ENCODE peak calls at places on chromosomes 4 and X, in five cellular contexts. H is activated CD4-positive, alpha-beta T cell treated with anti-CD3 and anti-CD28 coated beads, Interleukin-2, amount 50 U/mL, for 1 hour; K is HFF-Myc; Q is kidney tubule cell; E is brain pericyte. O is an unnamed sample.
A peak's percentile ranks its signal among the peaks of the same experiment; 100 is the strongest.

GRCh38 chrX:57227691-57228090 is 58.8 kb upstream of the FAAH2 start:
- DNase-seq in H (no peak), K (no peak), Q (peak; percentile 62), E (no peak), O (no peak)

GRCh38 chr4:16704488-16704887 is 194.0 kb downstream of the LDB2 start:
- DNase-seq in H (no peak), K (no peak), Q (peak; percentile 29), E (no peak), O (no peak)

GRCh38 chr4:43682551-43682950 is 766.1 kb downstream of the KCTD8 start:
- DNase-seq in H (no peak), K (no peak), Q (no peak), E (no peak), O (no peak)

GRCh38 chr4:100208964-100209363 is 18.7 kb upstream of the DDIT4L start:
- DNase-seq in H (no peak), K (no peak), Q (peak; percentile 85), E (no peak), O (no peak)

GRCh38 chr4:98113005-98113404 is 30.3 kb downstream of the STPG2 start:
- DNase-seq in H (no peak), K (peak; percentile 3), Q (peak; percentile 10), E (no peak), O (peak; percentile 0)

GRCh38 chr4:182799515-182800215 is 117.5 kb downstream of the DCTD start:
- DNase-seq in H (no peak), K (no peak), Q (no peak), E (no peak), O (no peak)

GRCh38 chr4:183908284-183908683 is 3.2 kb downstream of the STOX2 start:
- DNase-seq in H (no peak), K (no peak), Q (no peak), E (no peak), O (no peak)

GRCh38 chrX:135050603-135051002 is 1.3 kb downstream of the RTL8A start:
- DNase-seq in H (no peak), K (no peak), Q (no peak), E (no peak), O (no peak)

GRCh38 chr4:107034982-107035710 is 967 bp downstream of the DKK2 start:
- DNase-seq in H (no peak), K (no peak), Q (no peak), E (no peak), O (no peak)

GRCh38 chrX:54358424-54359211 is 772 bp upstream of the WNK3 start:
- DNase-seq in H (peak; percentile 25), K (no peak), Q (peak; percentile 52), E (peak; percentile 61), O (peak; percentile 16)

GRCh38 chr4:66855956-66856355 is 689.3 kb downstream of the CENPC start:
- DNase-seq in H (no peak), K (no peak), Q (no peak), E (no peak), O (no peak)

GRCh38 chr4:81260443-81261102 is 45.6 kb upstream of the PRKG2 start:
- DNase-seq in H (no peak), K (no peak), Q (no peak), E (no peak), O (no peak)

GRCh38 chr4:131344761-131345160 is 1804.3 kb upstream of the PCDH10 start:
- DNase-seq in H (no peak), K (no peak), Q (no peak), E (no peak), O (no peak)

GRCh38 chr4:153488006-153488718 is 22.0 kb downstream of the TMEM131L start:
- DNase-seq in H (peak; percentile 70), K (no peak), Q (no peak), E (no peak), O (no peak)

GRCh38 chrX:31604629-31605221 is 532.9 kb upstream of the FTHL17 start:
- DNase-seq in H (no peak), K (no peak), Q (no peak), E (no peak), O (no peak)

GRCh38 chr4:98786866-98787265 is 128.5 kb upstream of the TSPAN5 start:
- DNase-seq in H (no peak), K (peak; percentile 10), Q (no peak), E (no peak), O (peak; percentile 32)

GRCh38 chrX:45472968-45473367 is 272.3 kb upstream of the DIPK2B start:
- DNase-seq in H (no peak), K (peak; percentile 59), Q (peak; percentile 57), E (no peak), O (peak; percentile 67)

GRCh38 chrX:71143508-71143907 is 1.1 kb upstream of the NLGN3 start:
- DNase-seq in H (no peak), K (no peak), Q (no peak), E (no peak), O (peak; percentile 62)

GRCh38 chr4:76476606-76477005 is 41.6 kb downstream of the SHROOM3 start:
- DNase-seq in H (no peak), K (no peak), Q (no peak), E (no peak), O (no peak)

GRCh38 chrX:103629295-103630170 is 758 bp downstream of the TCEAL1 start:
- DNase-seq in H (peak; percentile 0), K (no peak), Q (peak; percentile 66), E (peak; percentile 30), O (peak; percentile 82)

GRCh38 chr4:3019471-3019870 is 54.9 kb downstream of the HTT-AS start:
- DNase-seq in H (no peak), K (no peak), Q (no peak), E (no peak), O (no peak)

GRCh38 chr4:2253160-2254084 is 8.5 kb downstream of the MXD4 start:
- DNase-seq in H (no peak), K (no peak), Q (no peak), E (no peak), O (no peak)

GRCh38 chr4:7778524-7779193 is 161.0 kb downstream of the AFAP1 start:
- DNase-seq in H (no peak), K (no peak), Q (no peak), E (peak; percentile 39), O (no peak)

GRCh38 chrX:10598540-10598939 is 21.8 kb downstream of the MID1 start:
- DNase-seq in H (no peak), K (no peak), Q (no peak), E (no peak), O (no peak)

GRCh38 chr4:121900132-121900983 is 30.1 kb upstream of the BBS7 start:
- DNase-seq in H (peak; percentile 48), K (peak; percentile 29), Q (peak; percentile 59), E (peak; percentile 21), O (peak; percentile 34)

GRCh38 chr4:7892212-7893019 is 47.2 kb downstream of the AFAP1 start:
- DNase-seq in H (no peak), K (peak; percentile 24), Q (no peak), E (peak; percentile 91), O (peak; percentile 67)

GRCh38 chr4:148076964-148077363 is 345.1 kb downstream of the ARHGAP10 start:
- DNase-seq in H (no peak), K (peak; percentile 17), Q (peak; percentile 33), E (no peak), O (no peak)

GRCh38 chr4:55475394-55476243 is 71.1 kb downstream of the CLOCK start:
- DNase-seq in H (no peak), K (peak; percentile 7), Q (peak; percentile 58), E (no peak), O (peak; percentile 66)

GRCh38 chr4:184671101-184671500 is 21.6 kb downstream of the PRIMPOL start:
- DNase-seq in H (no peak), K (no peak), Q (no peak), E (no peak), O (no peak)

GRCh38 chrX:149962859-149963757 is 24.8 kb upstream of the EOLA2 start:
- DNase-seq in H (peak; percentile 6), K (peak; percentile 27), Q (peak; percentile 69), E (peak; percentile 17), O (peak; percentile 41)

GRCh38 chr4:153345011-153345981 is 808 bp downstream of the MND1 start:
- DNase-seq in H (peak; percentile 43), K (no peak), Q (peak; percentile 61), E (no peak), O (peak; percentile 49)

GRCh38 chrX:133918326-133918725 is 67.1 kb downstream of the GPC3 start:
- DNase-seq in H (no peak), K (no peak), Q (no peak), E (no peak), O (no peak)

GRCh38 chrX:108511721-108512120 is 72.1 kb downstream of the COL4A5 start:
- DNase-seq in H (no peak), K (no peak), Q (no peak), E (no peak), O (peak; percentile 12)

O was measured in foreskin fibroblast.